ENCODE peak calls at places on chromosomes 3 and 15, in four cellular contexts. K is HL-60, F is fibroblast of lung, T is G401. V is an unnamed sample.
A peak's percentile ranks its signal among the peaks of the same experiment; 100 is the strongest.

GRCh38 chr3:151926956-151927355 is 53.5 kb downstream of the SUCNR1 start:
- DNase-seq in F (peak; percentile 39), K (no peak), T (no peak), V (no peak)

GRCh38 chr3:140050977-140051957 is 116.3 kb downstream of the CLSTN2 start:
- DNase-seq in K (peak; percentile 5), T (peak; percentile 37), F (no peak), V (no peak)

GRCh38 chr3:39849992-39850706 is 40.7 kb downstream of the MYRIP start:
- DNase-seq in T (no peak), F (no peak), K (peak; percentile 65), V (peak; percentile 35)

GRCh38 chr3:167668651-167669050 is 14.9 kb upstream of the WDR49 start:
- DNase-seq in T (no peak), F (no peak), K (no peak), V (no peak)

GRCh38 chr3:52779411-52780297 is 2.3 kb downstream of the ITIH1 start:
- DNase-seq in T (no peak), K (peak; percentile 88), F (no peak), V (no peak)

GRCh38 chr3:126474498-126475410 is 937 bp downstream of the ZXDC start:
- DNase-seq in K (peak; percentile 41), T (peak; percentile 42), F (peak; percentile 41), V (no peak)

GRCh38 chr3:182389041-182389815 is 404.1 kb upstream of the ATP11B start:
- DNase-seq in K (no peak), T (no peak), F (no peak), V (no peak)

GRCh38 chr3:39752751-39753150 is 56.7 kb upstream of the MYRIP start:
- DNase-seq in F (no peak), K (no peak), T (no peak), V (no peak)

GRCh38 chr3:63193647-63194046 is 84.5 kb upstream of the SYNPR start:
- DNase-seq in F (peak; percentile 48), K (no peak), T (peak; percentile 66), V (no peak)

GRCh38 chr15:83698294-83698693 is 44.4 kb downstream of the ADAMTSL3 start:
- DNase-seq in K (no peak), F (peak; percentile 23), T (no peak), V (no peak)

GRCh38 chr15:69561071-69561784 is 108.6 kb downstream of the RPLP1 start:
- DNase-seq in F (no peak), K (no peak), T (no peak), V (no peak)

GRCh38 chr3:179146911-179147570 is 1.1 kb upstream of the PIK3CA start:
- DNase-seq in T (peak; percentile 90), F (peak; percentile 81), K (peak; percentile 53), V (peak; percentile 56)

V was measured in CMK.